ENCODE peak calls at places on chromosomes 7 and 10, in four cellular contexts. U is prostate gland, F is HFFc6, V is BE2C. J is an unnamed sample.

GRCh38 chr7:18997477-18998130 is 119.8 kb downstream of the TWIST1 start:
- DNase-seq in U (no peak), F (no peak), V (no peak), J (no peak)

GRCh38 chr10:8910314-8910713 is 855.8 kb downstream of the GATA3 start:
- DNase-seq in U (no peak), F (no peak), V (no peak), J (no peak)

GRCh38 chr7:157675427-157675930 is 338.7 kb downstream of the DNAJB6 start:
- DNase-seq in U (no peak), F (no peak), V (no peak), J (no peak)

GRCh38 chr10:29482591-29483421 is 152.0 kb downstream of the SVIL start:
- DNase-seq in U (no peak), F (peak), V (no peak), J (peak)

GRCh38 chr7:94394058-94394398 is 667 bp upstream of the COL1A2 start:
- DNase-seq in U (no peak), F (no peak), V (no peak), J (no peak)

GRCh38 chr10:129605266-129605985 is 138.4 kb downstream of the MGMT start:
- DNase-seq in U (no peak), F (no peak), V (no peak), J (no peak)

GRCh38 chr10:108957681-108958080 is 965.6 kb downstream of the XPNPEP1 start:
- DNase-seq in U (no peak), F (peak), V (no peak), J (no peak)

GRCh38 chr10:103096130-103096529 is 96.9 kb downstream of the NT5C2 start:
- DNase-seq in U (no peak), F (no peak), V (no peak), J (no peak)

GRCh38 chr10:62231371-62231770 is 37.3 kb downstream of the RTKN2 start:
- DNase-seq in U (no peak), F (peak), V (no peak), J (no peak)

GRCh38 chr7:152142976-152143665 is 117.6 kb downstream of the GALNT11 start:
- DNase-seq in U (no peak), F (no peak), V (no peak), J (peak)

GRCh38 chr10:34826221-34826620 is 11.1 kb upstream of the PARD3 start:
- DNase-seq in U (no peak), F (no peak), V (no peak), J (no peak)
- TF ChIP-seq CTCF in U (no peak), F (no peak), V (no peak), J (no peak)

GRCh38 chr10:13956826-13957225 is 370.1 kb downstream of the PRPF18 start:
- DNase-seq in U (peak), F (no peak), V (no peak), J (no peak)
- TF ChIP-seq CTCF in U (no peak), F (peak), V (no peak), J (no peak)

GRCh38 chr7:76265299-76265698 is 37.2 kb upstream of the HSPB1 start:
- DNase-seq in U (no peak), F (no peak), V (no peak), J (peak)

GRCh38 chr7:76261935-76262334 is 40.5 kb upstream of the HSPB1 start:
- DNase-seq in U (no peak), F (no peak), V (no peak), J (no peak)

GRCh38 chr7:76260171-76260703 is 42.2 kb upstream of the HSPB1 start:
- DNase-seq in U (no peak), F (no peak), V (peak), J (peak)

GRCh38 chr7:76261329-76261728 is 41.1 kb upstream of the HSPB1 start:
- DNase-seq in U (no peak), F (no peak), V (no peak), J (no peak)

DNA sequence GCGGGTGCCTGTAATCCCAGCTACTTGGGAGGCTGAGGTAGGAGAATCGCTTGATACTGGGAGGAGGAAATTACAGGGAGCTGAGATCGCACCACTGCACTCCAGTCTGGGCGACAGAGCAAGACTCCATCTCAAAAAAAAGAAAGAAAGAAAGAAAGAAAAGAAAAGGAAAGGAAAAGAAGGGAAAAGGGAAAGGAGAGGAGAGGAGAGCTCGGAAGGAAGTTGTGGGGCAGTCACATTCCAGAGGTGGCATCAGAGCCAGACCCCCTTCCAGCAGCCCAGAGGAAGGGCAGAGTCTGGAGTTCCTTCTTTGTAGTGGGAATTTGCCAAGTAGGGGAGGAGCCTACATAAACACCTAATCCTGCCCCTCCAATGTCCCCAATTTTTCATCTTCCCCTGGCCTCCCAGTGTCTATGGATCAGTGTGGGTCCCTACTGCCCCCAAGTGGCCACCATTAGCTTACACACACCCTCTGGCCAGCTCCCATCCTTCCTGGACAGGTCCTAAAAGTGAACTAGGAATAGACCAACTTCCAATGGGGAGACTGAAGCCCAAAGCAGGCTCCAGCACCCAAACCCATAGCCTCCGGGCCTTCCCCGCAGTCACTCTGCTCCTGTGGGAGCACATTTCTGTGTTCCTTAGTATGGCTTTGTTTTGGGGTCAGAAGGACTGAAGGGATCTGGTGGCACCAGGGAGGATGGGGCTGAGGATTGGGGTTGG is 39.6 kb upstream of the HSPB1 start:
- DNase-seq in U (peak), F (peak), V (peak), J (peak)
- TF ChIP-seq CTCF in U (peak), F (peak), V (peak), J (peak)

GRCh38 chr10:124248646-124249045 is 155.2 kb upstream of the CHST15 start:
- DNase-seq in U (no peak), F (no peak), V (no peak), J (no peak)

GRCh38 chr10:124251317-124251716 is 157.9 kb upstream of the CHST15 start:
- DNase-seq in U (no peak), F (no peak), V (no peak), J (no peak)

GRCh38 chr10:124249196-124249595 is 155.8 kb upstream of the CHST15 start:
- DNase-seq in U (no peak), F (no peak), V (no peak), J (no peak)

GRCh38 chr10:124250506-124250905 is 157.1 kb upstream of the CHST15 start:
- DNase-seq in U (no peak), F (no peak), V (no peak), J (no peak)

DNA sequence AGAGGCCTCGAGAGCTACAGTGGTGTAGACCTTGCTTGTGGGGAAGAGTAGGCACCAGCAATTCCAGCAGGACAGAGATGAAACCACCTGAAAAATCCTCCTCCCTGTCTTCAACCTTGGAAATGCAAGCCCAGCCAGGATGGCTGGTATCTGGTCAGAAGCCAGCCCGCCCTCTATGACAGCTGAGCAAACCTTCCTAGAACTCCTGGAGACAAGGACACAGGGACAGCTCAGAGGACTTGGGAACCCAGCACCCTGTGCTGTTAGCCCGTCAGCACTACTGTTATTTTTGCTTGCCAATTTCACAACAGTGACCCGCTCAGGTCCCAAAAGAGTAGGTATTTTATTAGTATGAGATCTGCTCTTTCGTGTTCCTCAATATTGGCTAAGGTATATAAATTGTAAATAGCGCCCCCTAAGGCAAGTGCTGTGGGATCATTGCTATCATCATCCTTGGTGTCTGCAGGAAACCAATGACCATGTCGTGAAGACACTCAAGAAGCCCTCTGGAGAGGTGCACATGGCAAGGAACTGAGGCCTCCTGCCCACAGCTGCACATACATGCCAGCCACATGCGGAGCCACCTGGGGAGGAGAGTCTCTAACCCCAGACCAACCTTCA is 156.5 kb upstream of the CHST15 start:
- DNase-seq in U (no peak), F (no peak), V (no peak), J (peak)
- TF ChIP-seq CTCF in U (no peak), F (peak), V (peak), J (no peak)

GRCh38 chr10:87622290-87623004 is 37.2 kb upstream of the PAPSS2 start:
- DNase-seq in U (no peak), F (no peak), V (no peak), J (no peak)
- TF ChIP-seq CTCF in U (no peak), F (no peak), V (no peak), J (no peak)

GRCh38 chr10:124448696-124449169 is 1.1 kb downstream of the NKX1-2 start:
- DNase-seq in U (no peak), F (no peak), V (no peak), J (no peak)
- TF ChIP-seq CTCF in U (no peak), F (peak), V (no peak), J (no peak)

GRCh38 chr10:49784631-49785030 is 22.5 kb upstream of the OGDHL start:
- DNase-seq in U (no peak), F (no peak), V (peak), J (no peak)

GRCh38 chr10:49778197-49778596 is 16.1 kb upstream of the OGDHL start:
- DNase-seq in U (no peak), F (no peak), V (no peak), J (no peak)

GRCh38 chr10:49781247-49781646 is 19.1 kb upstream of the OGDHL start:
- DNase-seq in U (no peak), F (peak), V (no peak), J (no peak)

DNA sequence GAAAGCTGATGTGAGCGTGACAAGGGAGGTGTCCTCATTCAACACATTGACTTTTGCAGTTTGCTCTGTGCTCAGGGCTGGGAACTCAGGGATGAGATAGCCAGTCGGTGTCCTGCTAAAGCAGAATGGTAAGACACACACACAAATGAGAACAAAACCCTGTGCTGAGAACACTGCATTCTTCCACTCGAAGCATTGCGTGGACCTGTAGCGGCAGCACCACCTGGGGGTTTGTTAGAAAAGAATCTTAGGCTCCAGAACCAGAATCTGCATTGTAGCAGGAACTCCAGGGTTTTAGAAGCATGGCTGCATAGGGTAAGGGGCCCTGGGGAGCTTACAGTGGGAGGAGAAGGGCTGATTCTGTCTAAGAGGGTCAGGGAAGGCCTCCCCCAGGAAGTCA is 21.5 kb upstream of the OGDHL start:
- DNase-seq in U (no peak), F (no peak), V (peak), J (no peak)
- TF ChIP-seq CTCF in U (no peak), F (no peak), V (peak), J (no peak)

DNA sequence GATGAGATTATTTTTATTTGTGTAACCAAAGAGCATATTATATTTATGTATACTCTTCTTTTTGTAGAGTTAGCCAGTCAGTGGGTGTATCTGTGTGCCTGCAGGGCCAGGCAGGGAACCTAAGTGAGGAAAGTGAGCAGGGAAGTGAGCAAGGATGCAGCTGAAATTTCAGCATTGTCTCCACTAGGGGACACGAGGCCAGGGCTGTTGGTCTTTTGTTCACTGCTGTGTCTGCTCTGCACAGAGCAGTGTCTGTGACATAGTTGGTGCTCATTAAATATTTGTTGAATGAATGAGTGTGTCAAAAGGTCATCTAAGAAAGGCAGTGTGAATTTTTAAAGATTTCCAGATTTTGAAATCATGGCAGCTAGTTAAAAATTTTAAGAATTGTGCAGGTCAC is 51.8 kb downstream of the SUGCT start:
- DNase-seq in U (no peak), F (no peak), V (no peak), J (no peak)
- TF ChIP-seq CTCF in U (no peak), F (peak), V (peak), J (no peak)

GRCh38 chr7:102288285-102288930 is 1.7 kb downstream of the SH2B2 start:
- DNase-seq in U (no peak), F (no peak), V (no peak), J (peak)
- TF ChIP-seq CTCF in U (no peak), F (peak), V (no peak), J (no peak)

GRCh38 chr7:40527723-40528122 is 392.9 kb downstream of the SUGCT start:
- DNase-seq in U (no peak), F (no peak), V (no peak), J (no peak)
- TF ChIP-seq CTCF in U (no peak), F (peak), V (no peak), J (no peak)

J was measured in activated CD8-positive, alpha-beta T cell treated with anti-CD3 and anti-CD28 coated beads for 36 hours.